ENCODE peak calls at places on chromosome 13, in ten cellular contexts. One of them, this sample, is unnamed. For H3K4me1, the result is how much of the 10 kb centered on the place peaks cover.

GRCh38 chr13:84843368-84843767 is 955.9 kb downstream of the SLITRK6 start:
- DNase-seq in hepatocyte: no peak
- DNase-seq in heart right ventricle: no peak
- DNase-seq in lower lobe of right lung: no peak
- DNase-seq in astrocyte: no peak
- DNase-seq in stomach: no peak
- DNase-seq in ascending aorta: no peak
- DNase-seq in MM.1S: no peak
- DNase-seq in mammary epithelial cell: peak
- DNase-seq in upper lobe of right lung: no peak
- DNase-seq in this sample: no peak

GRCh38 chr13:32135655-32136054 is 104.1 kb downstream of the FRY start:
- DNase-seq in hepatocyte: no peak
- DNase-seq in heart right ventricle: no peak
- DNase-seq in lower lobe of right lung: no peak
- DNase-seq in astrocyte: peak
- DNase-seq in stomach: no peak
- DNase-seq in ascending aorta: no peak
- DNase-seq in MM.1S: no peak
- DNase-seq in mammary epithelial cell: peak
- DNase-seq in upper lobe of right lung: no peak
- DNase-seq in this sample: no peak

GRCh38 chr13:20354722-20355121 is 122.6 kb upstream of the GJB6 start:
- DNase-seq in hepatocyte: no peak
- DNase-seq in heart right ventricle: no peak
- DNase-seq in lower lobe of right lung: no peak
- DNase-seq in astrocyte: no peak
- DNase-seq in stomach: no peak
- DNase-seq in ascending aorta: no peak
- DNase-seq in MM.1S: no peak
- DNase-seq in mammary epithelial cell: peak
- DNase-seq in upper lobe of right lung: no peak
- DNase-seq in this sample: no peak

GRCh38 chr13:41827507-41828213 is 133.2 kb downstream of the VWA8 start:
- DNase-seq in hepatocyte: peak
- DNase-seq in heart right ventricle: no peak
- DNase-seq in lower lobe of right lung: no peak
- DNase-seq in astrocyte: peak
- DNase-seq in stomach: no peak
- DNase-seq in ascending aorta: peak
- DNase-seq in MM.1S: no peak
- DNase-seq in mammary epithelial cell: peak
- DNase-seq in upper lobe of right lung: no peak
- DNase-seq in this sample: peak

GRCh38 chr13:32734511-32734910 is 148.3 kb downstream of the PDS5B start:
- DNase-seq in hepatocyte: no peak
- DNase-seq in heart right ventricle: no peak
- DNase-seq in lower lobe of right lung: no peak
- DNase-seq in astrocyte: peak
- DNase-seq in stomach: no peak
- DNase-seq in ascending aorta: no peak
- DNase-seq in MM.1S: no peak
- DNase-seq in mammary epithelial cell: peak
- DNase-seq in upper lobe of right lung: no peak
- DNase-seq in this sample: no peak

GRCh38 chr13:102817907-102818306 is 19.0 kb downstream of the BIVM start:
- DNase-seq in hepatocyte: no peak
- DNase-seq in heart right ventricle: no peak
- DNase-seq in lower lobe of right lung: no peak
- DNase-seq in astrocyte: peak
- DNase-seq in stomach: no peak
- DNase-seq in ascending aorta: no peak
- DNase-seq in MM.1S: no peak
- DNase-seq in mammary epithelial cell: no peak
- DNase-seq in upper lobe of right lung: no peak
- DNase-seq in this sample: no peak

GRCh38 chr13:101757446-101758039 is 305.1 kb downstream of the ITGBL1 start:
- DNase-seq in hepatocyte: peak
- DNase-seq in heart right ventricle: no peak
- DNase-seq in lower lobe of right lung: no peak
- DNase-seq in astrocyte: peak
- DNase-seq in stomach: no peak
- DNase-seq in ascending aorta: no peak
- DNase-seq in MM.1S: peak
- DNase-seq in mammary epithelial cell: peak
- DNase-seq in upper lobe of right lung: no peak
- DNase-seq in this sample: no peak

GRCh38 chr13:107518780-107519179 is 696.6 kb downstream of the LIG4 start:
- DNase-seq in hepatocyte: no peak
- DNase-seq in heart right ventricle: no peak
- DNase-seq in lower lobe of right lung: no peak
- DNase-seq in astrocyte: no peak
- DNase-seq in stomach: no peak
- DNase-seq in ascending aorta: no peak
- DNase-seq in MM.1S: no peak
- DNase-seq in mammary epithelial cell: no peak
- DNase-seq in upper lobe of right lung: no peak
- DNase-seq in this sample: no peak

GRCh38 chr13:74133657-74134201 is 475 bp downstream of the KLF12 start:
- DNase-seq in hepatocyte: peak
- DNase-seq in heart right ventricle: peak
- DNase-seq in lower lobe of right lung: peak
- DNase-seq in astrocyte: peak
- DNase-seq in stomach: peak
- DNase-seq in ascending aorta: peak
- DNase-seq in MM.1S: peak
- DNase-seq in mammary epithelial cell: peak
- DNase-seq in upper lobe of right lung: peak
- DNase-seq in this sample: peak

GRCh38 chr13:74135306-74136088 is 1.3 kb upstream of the KLF12 start:
- DNase-seq in hepatocyte: peak
- DNase-seq in heart right ventricle: peak
- DNase-seq in lower lobe of right lung: peak
- DNase-seq in astrocyte: peak
- DNase-seq in stomach: peak
- DNase-seq in ascending aorta: peak
- DNase-seq in MM.1S: peak
- DNase-seq in mammary epithelial cell: peak
- DNase-seq in upper lobe of right lung: peak
- DNase-seq in this sample: peak

GRCh38 chr13:74134777-74135305 is 637 bp upstream of the KLF12 start:
- DNase-seq in hepatocyte: peak
- DNase-seq in heart right ventricle: peak
- DNase-seq in lower lobe of right lung: peak
- DNase-seq in astrocyte: no peak
- DNase-seq in stomach: peak
- DNase-seq in ascending aorta: peak
- DNase-seq in MM.1S: peak
- DNase-seq in mammary epithelial cell: no peak
- DNase-seq in upper lobe of right lung: peak
- DNase-seq in this sample: no peak

GRCh38 chr13:74134226-74134776 is at the start of gene KLF12:
- DNase-seq in hepatocyte: peak
- DNase-seq in heart right ventricle: peak
- DNase-seq in lower lobe of right lung: peak
- DNase-seq in astrocyte: peak
- DNase-seq in stomach: peak
- DNase-seq in ascending aorta: peak
- DNase-seq in MM.1S: peak
- DNase-seq in mammary epithelial cell: peak
- DNase-seq in upper lobe of right lung: peak
- DNase-seq in this sample: peak

DNA sequence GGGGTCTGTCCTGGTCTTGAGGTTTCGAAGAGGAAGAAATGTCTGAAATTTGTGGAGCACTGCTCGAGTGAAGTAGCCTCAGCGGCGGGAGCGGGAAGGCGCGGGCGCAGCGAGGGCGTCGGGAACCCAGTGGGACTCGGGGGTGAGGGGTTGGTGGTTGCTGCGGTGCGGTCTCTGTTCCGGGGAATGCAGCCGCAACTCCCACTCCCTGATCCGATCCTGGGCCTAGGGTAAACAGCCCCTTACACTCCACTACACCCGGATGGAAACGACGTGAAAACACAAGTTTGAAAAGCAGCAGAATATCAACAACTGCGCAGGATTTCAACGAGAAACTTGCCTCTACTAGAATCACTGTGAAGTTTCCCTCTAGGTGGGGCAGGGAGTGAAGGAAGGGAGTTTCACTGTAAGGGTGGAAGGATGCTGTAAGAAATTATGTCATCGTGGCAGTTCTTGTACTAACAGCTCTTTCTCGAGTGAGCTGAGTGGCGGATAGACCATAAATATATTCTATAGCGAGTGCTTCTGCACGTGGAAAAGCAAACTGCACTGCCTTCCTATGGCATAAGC is 2.0 kb upstream of the KLF12 start:
- DNase-seq in hepatocyte: peak
- DNase-seq in heart right ventricle: peak
- DNase-seq in lower lobe of right lung: no peak
- DNase-seq in astrocyte: peak
- DNase-seq in stomach: peak
- DNase-seq in ascending aorta: peak
- DNase-seq in MM.1S: no peak
- DNase-seq in mammary epithelial cell: peak
- DNase-seq in upper lobe of right lung: peak
- DNase-seq in this sample: no peak
- TF ChIP-seq CTCF in hepatocyte: no peak
- TF ChIP-seq CTCF in heart right ventricle: no peak
- TF ChIP-seq CTCF in lower lobe of right lung: no peak
- TF ChIP-seq CTCF in astrocyte: no peak
- TF ChIP-seq CTCF in stomach: no peak
- TF ChIP-seq CTCF in ascending aorta: peak
- TF ChIP-seq CTCF in MM.1S: no peak
- TF ChIP-seq CTCF in mammary epithelial cell: no peak
- TF ChIP-seq CTCF in upper lobe of right lung: no peak
- TF ChIP-seq CTCF in this sample: no peak

DNA sequence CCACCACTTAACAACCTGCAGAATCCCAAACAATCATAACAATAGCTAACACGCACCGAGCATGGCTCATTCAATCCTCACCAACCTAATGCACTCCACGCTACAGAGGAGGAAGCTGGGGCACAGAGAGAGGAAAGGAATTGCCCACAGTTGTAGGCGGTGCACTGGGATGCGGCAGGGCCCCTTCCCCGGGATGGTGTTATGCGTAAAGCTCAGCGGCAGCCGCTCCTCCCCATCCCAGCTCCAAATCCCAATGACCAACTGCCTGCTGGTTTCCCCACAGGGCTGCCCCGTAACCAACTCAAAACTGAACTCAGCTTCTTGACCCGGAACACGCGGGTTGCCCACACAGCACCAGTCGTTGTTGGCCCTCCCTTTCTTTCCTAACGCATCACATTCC is 42.2 kb downstream of the SERP2 start:
- DNase-seq in hepatocyte: no peak
- DNase-seq in heart right ventricle: no peak
- DNase-seq in lower lobe of right lung: no peak
- DNase-seq in astrocyte: no peak
- DNase-seq in stomach: no peak
- DNase-seq in ascending aorta: no peak
- DNase-seq in MM.1S: no peak
- DNase-seq in mammary epithelial cell: no peak
- DNase-seq in upper lobe of right lung: no peak
- DNase-seq in this sample: no peak
- H3K27ac ChIP-seq in hepatocyte: no peak
- H3K27ac ChIP-seq in heart right ventricle: no peak
- H3K27ac ChIP-seq in lower lobe of right lung: no peak
- H3K27ac ChIP-seq in astrocyte: no peak
- H3K27ac ChIP-seq in stomach: no peak
- H3K27ac ChIP-seq in ascending aorta: no peak
- H3K27ac ChIP-seq in MM.1S: no peak
- H3K27ac ChIP-seq in mammary epithelial cell: no peak
- H3K27ac ChIP-seq in upper lobe of right lung: no peak
- H3K27ac ChIP-seq in this sample: no peak

GRCh38 chr13:28410096-28410495 is 84.8 kb downstream of the FLT1 start:
- DNase-seq in hepatocyte: no peak
- DNase-seq in heart right ventricle: no peak
- DNase-seq in lower lobe of right lung: no peak
- DNase-seq in astrocyte: no peak
- DNase-seq in stomach: no peak
- DNase-seq in ascending aorta: no peak
- DNase-seq in MM.1S: no peak
- DNase-seq in mammary epithelial cell: no peak
- DNase-seq in upper lobe of right lung: no peak
- DNase-seq in this sample: no peak

GRCh38 chr13:28412981-28413380 is 81.9 kb downstream of the FLT1 start:
- DNase-seq in hepatocyte: no peak
- DNase-seq in heart right ventricle: peak
- DNase-seq in lower lobe of right lung: no peak
- DNase-seq in astrocyte: no peak
- DNase-seq in stomach: no peak
- DNase-seq in ascending aorta: no peak
- DNase-seq in MM.1S: no peak
- DNase-seq in mammary epithelial cell: no peak
- DNase-seq in upper lobe of right lung: no peak
- DNase-seq in this sample: peak

GRCh38 chr13:28415994-28416411 is 78.9 kb downstream of the FLT1 start:
- DNase-seq in hepatocyte: no peak
- DNase-seq in heart right ventricle: no peak
- DNase-seq in lower lobe of right lung: no peak
- DNase-seq in astrocyte: no peak
- DNase-seq in stomach: no peak
- DNase-seq in ascending aorta: no peak
- DNase-seq in MM.1S: no peak
- DNase-seq in mammary epithelial cell: no peak
- DNase-seq in upper lobe of right lung: no peak
- DNase-seq in this sample: no peak

GRCh38 chr13:28411859-28412353 is 83.0 kb downstream of the FLT1 start:
- DNase-seq in hepatocyte: peak
- DNase-seq in heart right ventricle: no peak
- DNase-seq in lower lobe of right lung: no peak
- DNase-seq in astrocyte: no peak
- DNase-seq in stomach: no peak
- DNase-seq in ascending aorta: no peak
- DNase-seq in MM.1S: no peak
- DNase-seq in mammary epithelial cell: no peak
- DNase-seq in upper lobe of right lung: no peak
- DNase-seq in this sample: no peak

GRCh38 chr13:28413999-28414398 is 80.9 kb downstream of the FLT1 start:
- DNase-seq in hepatocyte: no peak
- DNase-seq in heart right ventricle: no peak
- DNase-seq in lower lobe of right lung: no peak
- DNase-seq in astrocyte: no peak
- DNase-seq in stomach: no peak
- DNase-seq in ascending aorta: no peak
- DNase-seq in MM.1S: no peak
- DNase-seq in mammary epithelial cell: no peak
- DNase-seq in upper lobe of right lung: no peak
- DNase-seq in this sample: no peak
- H3K4me1 ChIP-seq in hepatocyte: under half
- H3K4me1 ChIP-seq in heart right ventricle: half or more
- H3K4me1 ChIP-seq in lower lobe of right lung: under half
- H3K4me1 ChIP-seq in astrocyte: under half
- H3K4me1 ChIP-seq in stomach: under half
- H3K4me1 ChIP-seq in ascending aorta: under half
- H3K4me1 ChIP-seq in MM.1S: under half
- H3K4me1 ChIP-seq in mammary epithelial cell: under half
- H3K4me1 ChIP-seq in upper lobe of right lung: under half
- H3K4me1 ChIP-seq in this sample: under half

GRCh38 chr13:29832899-29833298 is 17.5 kb downstream of the UBL3 start:
- DNase-seq in hepatocyte: no peak
- DNase-seq in heart right ventricle: no peak
- DNase-seq in lower lobe of right lung: no peak
- DNase-seq in astrocyte: no peak
- DNase-seq in stomach: no peak
- DNase-seq in ascending aorta: no peak
- DNase-seq in MM.1S: no peak
- DNase-seq in mammary epithelial cell: no peak
- DNase-seq in upper lobe of right lung: no peak
- DNase-seq in this sample: no peak

GRCh38 chr13:29835280-29836061 is 14.9 kb downstream of the UBL3 start:
- DNase-seq in hepatocyte: no peak
- DNase-seq in heart right ventricle: no peak
- DNase-seq in lower lobe of right lung: no peak
- DNase-seq in astrocyte: no peak
- DNase-seq in stomach: no peak
- DNase-seq in ascending aorta: no peak
- DNase-seq in MM.1S: no peak
- DNase-seq in mammary epithelial cell: no peak
- DNase-seq in upper lobe of right lung: no peak
- DNase-seq in this sample: no peak

DNA sequence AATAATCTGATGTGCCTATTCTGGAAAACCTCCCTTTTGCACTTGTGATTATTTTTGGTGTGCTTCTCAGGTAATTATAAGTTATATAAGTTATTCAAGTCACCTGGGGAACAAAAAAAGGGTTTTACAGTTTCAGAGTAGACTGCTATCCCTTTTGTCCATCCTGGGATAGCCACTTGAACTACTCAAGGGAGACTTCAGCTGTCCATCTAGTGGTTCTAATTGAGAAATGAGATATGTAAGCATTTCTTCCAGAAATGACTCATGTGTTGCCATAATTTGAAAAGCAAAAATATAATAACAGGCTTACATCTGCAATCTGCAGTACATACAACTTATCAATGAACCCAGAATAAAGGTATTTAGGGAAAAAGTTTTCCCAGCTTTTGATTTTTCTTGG is 20.4 kb downstream of the UBL3 start:
- DNase-seq in hepatocyte: no peak
- DNase-seq in heart right ventricle: no peak
- DNase-seq in lower lobe of right lung: no peak
- DNase-seq in astrocyte: no peak
- DNase-seq in stomach: no peak
- DNase-seq in ascending aorta: no peak
- DNase-seq in MM.1S: no peak
- DNase-seq in mammary epithelial cell: no peak
- DNase-seq in upper lobe of right lung: no peak
- DNase-seq in this sample: no peak
- TF ChIP-seq CTCF in hepatocyte: no peak
- TF ChIP-seq CTCF in heart right ventricle: no peak
- TF ChIP-seq CTCF in lower lobe of right lung: no peak
- TF ChIP-seq CTCF in astrocyte: no peak
- TF ChIP-seq CTCF in stomach: no peak
- TF ChIP-seq CTCF in ascending aorta: no peak
- TF ChIP-seq CTCF in MM.1S: no peak
- TF ChIP-seq CTCF in mammary epithelial cell: no peak
- TF ChIP-seq CTCF in upper lobe of right lung: no peak
- TF ChIP-seq CTCF in this sample: no peak